ENCODE peak calls at places on chromosomes 3 and 15, in five cellular contexts. N is AG04449; J is ACHN; S is stimulated activated CD8-positive, alpha-beta memory T cell treated with anti-CD3 and anti-CD28 coated beads, Interleukin-4, amount 100 ng/mL, for 24 hours; D is stimulated activated CD4-positive, alpha-beta T cell treated with anti-CD3 and anti-CD28 coated beads, Interleukin-15, amount 100 ng/mL, for 1 hour. F is an unnamed sample.

GRCh38 chr3:171417813-171418212 is 42.4 kb downstream of the TNIK start:
- DNase-seq in N (peak), J (peak), D (no peak), S (no peak), F (peak)

GRCh38 chr15:62472616-62473299 is 307.7 kb upstream of the C2CD4B start:
- DNase-seq in D (no peak), N (no peak), S (no peak), J (no peak), F (no peak)

GRCh38 chr3:11989383-11990050 is 14.7 kb upstream of the SYN2 start:
- DNase-seq in S (no peak), J (no peak), D (no peak), N (no peak), F (no peak)

GRCh38 chr15:47756872-47757271 is 39.6 kb downstream of the SEMA6D start:
- DNase-seq in S (no peak), J (peak), N (peak), D (no peak), F (peak)

GRCh38 chr3:159762981-159763465 is 225.6 kb upstream of the IL12A start:
- DNase-seq in N (no peak), J (peak), S (no peak), D (no peak), F (peak)

GRCh38 chr15:67578020-67578600 is 35.6 kb downstream of the MAP2K5 start:
- DNase-seq in J (no peak), N (no peak), S (no peak), D (no peak), F (no peak)

GRCh38 chr3:124094496-124094895 is 102.6 kb upstream of the ROPN1 start:
- DNase-seq in D (no peak), N (no peak), S (no peak), J (no peak), F (no peak)

GRCh38 chr3:133504736-133505135 is 68.8 kb upstream of the CDV3 start:
- DNase-seq in N (no peak), S (no peak), J (no peak), D (no peak), F (no peak)

GRCh38 chr3:129775870-129776269 is 117.6 kb downstream of the TMCC1 start:
- DNase-seq in N (no peak), J (no peak), D (no peak), S (no peak), F (no peak)

GRCh38 chr3:76011121-76011520 is 225.8 kb upstream of the ZNF717 start:
- DNase-seq in D (no peak), J (no peak), N (no peak), S (no peak), F (no peak)

GRCh38 chr3:186932281-186933181 is 2.2 kb downstream of the ST6GAL1 start:
- DNase-seq in J (no peak), S (no peak), N (no peak), D (no peak), F (no peak)

GRCh38 chr3:16740531-16740930 is 135.3 kb upstream of the DAZL start:
- DNase-seq in N (no peak), D (no peak), S (no peak), J (no peak), F (peak)

GRCh38 chr3:36700537-36701248 is 63.7 kb downstream of the DCLK3 start:
- DNase-seq in S (peak), N (no peak), J (peak), D (no peak), F (peak)

GRCh38 chr15:64828985-64829384 is 3.5 kb upstream of the PIF1 start:
- DNase-seq in S (no peak), J (no peak), N (no peak), D (no peak), F (no peak)